ENCODE peak calls at places on chromosomes 11 and 22, in five cellular contexts. K is adipocyte, T is hypothalamus, Z is hippocampal formation, J is T-helper 2 cell. M is an unnamed sample.

GRCh38 chr11:35288311-35288710 is 131.0 kb downstream of the SLC1A2 start:
- DNase-seq in K (no peak), J (no peak), T (no peak), Z (no peak), M (no peak)

GRCh38 chr11:45211732-45212131 is 65.3 kb downstream of the PRDM11 start:
- DNase-seq in Z (no peak), T (no peak), K (no peak), J (no peak), M (no peak)

GRCh38 chr11:35352107-35352888 is 67.1 kb downstream of the SLC1A2 start:
- DNase-seq in T (no peak), Z (no peak), J (no peak), K (peak), M (no peak)

GRCh38 chr11:62544521-62545436 is 1.8 kb downstream of the AHNAK start:
- DNase-seq in K (peak), Z (no peak), T (no peak), J (no peak), M (no peak)

GRCh38 chr11:45592581-45592980 is 72.8 kb downstream of the CHST1 start:
- DNase-seq in J (no peak), Z (no peak), K (no peak), T (no peak), M (no peak)

GRCh38 chr11:82845336-82846036 is 54.7 kb downstream of the PRCP start:
- DNase-seq in T (no peak), Z (peak), J (no peak), K (no peak), M (no peak)

GRCh38 chr11:132876301-132877071 is 655.8 kb downstream of the OPCML start:
- DNase-seq in Z (no peak), J (no peak), K (no peak), T (no peak), M (no peak)

GRCh38 chr11:111977141-111978027 is 40.2 kb downstream of the DIXDC1 start:
- DNase-seq in K (peak), T (peak), Z (peak), J (no peak), M (peak)

GRCh38 chr11:111840143-111840542 is 31.2 kb downstream of the ALG9 start:
- DNase-seq in J (no peak), K (peak), T (no peak), Z (no peak), M (no peak)

GRCh38 chr11:33874910-33875490 is 16.9 kb downstream of the LMO2 start:
- DNase-seq in T (no peak), J (no peak), K (no peak), Z (no peak), M (no peak)

GRCh38 chr22:43148581-43148980 is 2.8 kb upstream of the TSPO start:
- DNase-seq in Z (no peak), J (no peak), K (peak), T (no peak), M (no peak)

GRCh38 chr11:20474176-20474950 is 86.8 kb downstream of the PRMT3 start:
- DNase-seq in Z (peak), J (no peak), T (no peak), K (no peak), M (no peak)

GRCh38 chr11:61345170-61345610 is 12.2 kb downstream of the TKFC start:
- DNase-seq in Z (no peak), T (no peak), J (no peak), K (peak), M (no peak)

GRCh38 chr11:3000032-3000961 is 8.2 kb upstream of the NAP1L4 start:
- DNase-seq in Z (peak), K (peak), J (no peak), T (peak), M (peak)

GRCh38 chr11:67732045-67732787 is 57.8 kb upstream of the ALDH3B2 start:
- DNase-seq in T (no peak), Z (no peak), J (peak), K (no peak), M (no peak)

GRCh38 chr11:57402188-57403066 is 12.0 kb upstream of the PRG2 start:
- DNase-seq in Z (no peak), T (no peak), J (no peak), K (no peak), M (no peak)

GRCh38 chr11:100515087-100515486 is 172.0 kb upstream of the ARHGAP42 start:
- DNase-seq in K (peak), Z (no peak), J (no peak), T (no peak), M (no peak)

GRCh38 chr11:4826425-4826824 is 5.3 kb downstream of the OR51F2 start:
- DNase-seq in K (peak), J (no peak), Z (no peak), T (no peak), M (no peak)

GRCh38 chr11:47552086-47552580 is 799 bp downstream of the CELF1 start:
- DNase-seq in J (peak), T (peak), K (peak), Z (no peak), M (no peak)

GRCh38 chr11:119583585-119583984 is 145.4 kb downstream of the NECTIN1 start:
- DNase-seq in T (no peak), K (no peak), J (no peak), Z (no peak), M (no peak)

GRCh38 chr11:113023228-113023627 is 62.0 kb downstream of the NCAM1 start:
- DNase-seq in K (no peak), J (no peak), T (no peak), Z (no peak), M (no peak)

GRCh38 chr11:122721964-122722266 is 66.4 kb downstream of the UBASH3B start:
- DNase-seq in K (peak), Z (no peak), J (no peak), T (no peak), M (no peak)

GRCh38 chr11:1299621-1300020 is 9.8 kb downstream of the TOLLIP start:
- DNase-seq in T (no peak), J (no peak), Z (no peak), K (no peak), M (peak)

GRCh38 chr22:50361688-50362087 is 18.6 kb downstream of the PPP6R2 start:
- DNase-seq in Z (no peak), T (no peak), J (no peak), K (no peak), M (no peak)

GRCh38 chr11:75443043-75443442 is 10.0 kb upstream of the KLHL35 start:
- DNase-seq in Z (no peak), T (no peak), K (no peak), J (no peak), M (no peak)

GRCh38 chr11:124793466-124794278 is 6.5 kb downstream of the MSANTD2 start:
- DNase-seq in Z (no peak), J (no peak), T (no peak), K (peak), M (no peak)

GRCh38 chr11:120811731-120812130 is 212.2 kb upstream of the TBCEL start:
- DNase-seq in T (no peak), Z (no peak), J (no peak), K (no peak), M (no peak)

GRCh38 chr11:120977470-120977869 is 46.4 kb upstream of the TBCEL start:
- DNase-seq in J (no peak), T (no peak), Z (peak), K (no peak), M (no peak)

GRCh38 chr22:46076651-46077339 is 73.5 kb upstream of the PPARA start:
- DNase-seq in K (peak), J (no peak), Z (no peak), T (no peak), M (no peak)

GRCh38 chr22:39622881-39623367 is 52.4 kb downstream of the CACNA1I start:
- DNase-seq in T (peak), J (peak), Z (no peak), K (peak), M (no peak)

GRCh38 chr11:60125962-60126585 is 37.6 kb downstream of the MS4A2 start:
- DNase-seq in T (no peak), K (no peak), J (no peak), Z (no peak), M (no peak)

GRCh38 chr11:104003491-104003890 is 32.9 kb upstream of the DDI1 start:
- DNase-seq in J (no peak), T (no peak), Z (no peak), K (peak), M (no peak)

GRCh38 chr11:125183641-125184040 is 19.1 kb downstream of the PKNOX2 start:
- DNase-seq in Z (no peak), T (no peak), K (no peak), J (no peak), M (no peak)

GRCh38 chr11:93567406-93567819 is 24.2 kb upstream of the SMCO4 start:
- DNase-seq in T (peak), K (no peak), J (no peak), Z (no peak), M (peak)